ENCODE peak calls at places on chromosome X, in seven cellular contexts. L is iPS-NIHi11, R is NCI-H1105, G is left kidney, A is KBM-7, O is GM19239, T is nucleus accumbens. I is an unnamed sample.

GRCh38 chrX:136541294-136541693 is 9.3 kb downstream of the VGLL1 start:
- DNase-seq in L (no peak), R (no peak), G (peak; percentile 3), A (no peak), O (no peak), T (no peak), I (no peak)

GRCh38 chrX:34557733-34558132 is 99.4 kb downstream of the TMEM47 start:
- DNase-seq in L (peak; percentile 6), R (no peak), G (no peak), A (no peak), O (no peak), T (no peak), I (no peak)

GRCh38 chrX:55161581-55161980 is 58.6 kb upstream of the PAGE5 start:
- DNase-seq in L (peak; percentile 9), R (no peak), G (peak; percentile 39), A (no peak), O (no peak), T (no peak), I (no peak)

GRCh38 chrX:2397229-2397628 is 103.5 kb downstream of the DHRSX start:
- DNase-seq in L (no peak), R (no peak), G (no peak), A (no peak), O (no peak), T (no peak), I (no peak)

GRCh38 chrX:46884799-46885198 is 27.4 kb upstream of the JADE3 start:
- DNase-seq in L (no peak), R (no peak), G (no peak), A (no peak), O (no peak), T (no peak), I (no peak)

GRCh38 chrX:38275615-38276014 is 51.7 kb downstream of the RPGR start:
- DNase-seq in L (no peak), R (no peak), G (no peak), A (no peak), O (no peak), T (no peak), I (no peak)

GRCh38 chrX:20197641-20198210 is 56.1 kb upstream of the EIF1AX start:
- DNase-seq in L (no peak), R (no peak), G (no peak), A (no peak), O (no peak), T (no peak), I (no peak)

GRCh38 chrX:10071451-10072163 is 85.2 kb upstream of the CLCN4 start:
- DNase-seq in L (no peak), R (peak; percentile 66), G (no peak), A (no peak), O (no peak), T (no peak), I (no peak)

GRCh38 chrX:107537815-107538214 is 88.4 kb downstream of the FRMPD3 start:
- DNase-seq in L (peak; percentile 33), R (no peak), G (peak; percentile 53), A (peak; percentile 66), O (no peak), T (no peak), I (no peak)

GRCh38 chrX:75155454-75155829 is 641 bp downstream of the ABCB7 start:
- DNase-seq in L (no peak), R (no peak), G (no peak), A (no peak), O (no peak), T (no peak), I (no peak)

GRCh38 chrX:120228187-120228908 is 22.3 kb upstream of the ZBTB33 start:
- DNase-seq in L (no peak), R (no peak), G (peak; percentile 9), A (no peak), O (no peak), T (no peak), I (no peak)

GRCh38 chrX:121496966-121497365 is 449.6 kb downstream of the GLUD2 start:
- DNase-seq in L (no peak), R (no peak), G (no peak), A (no peak), O (no peak), T (no peak), I (no peak)

GRCh38 chrX:120308959-120309872 is 2.0 kb downstream of the TMEM255A start:
- DNase-seq in L (peak; percentile 44), R (peak; percentile 59), G (peak; percentile 90), A (peak; percentile 94), O (no peak), T (peak; percentile 13), I (peak; percentile 41)

I was measured in activated CD4-positive, CD25-positive, alpha-beta regulatory T cell treated with anti-CD3 and anti-CD28 coated beads, Interleukin-2, amount 50 U/mL, for 72 hours.